ENCODE peak calls at places on chromosome 1, in four cellular contexts. One of them, this sample, is unnamed.

GRCh38 chr1:7338439-7338838 is 432.7 kb upstream of the VAMP3 start:
- DNase-seq in Peyer's patch: no peak
- DNase-seq in HT1080: no peak
- DNase-seq in T-helper 9 cell: no peak
- DNase-seq in this sample: no peak

GRCh38 chr1:161182214-161182613 is 4.9 kb upstream of the B4GALT3 start:
- DNase-seq in HT1080: peak; percentile 87
- DNase-seq in Peyer's patch: peak; percentile 3
- DNase-seq in T-helper 9 cell: no peak
- DNase-seq in this sample: no peak

GRCh38 chr1:6200188-6200809 is 904 bp upstream of the RPL22 start:
- DNase-seq in HT1080: no peak
- DNase-seq in Peyer's patch: no peak
- DNase-seq in T-helper 9 cell: no peak
- DNase-seq in this sample: no peak

GRCh38 chr1:223077434-223077833 is 65.6 kb downstream of the TLR5 start:
- DNase-seq in Peyer's patch: no peak
- DNase-seq in T-helper 9 cell: no peak
- DNase-seq in HT1080: no peak
- DNase-seq in this sample: no peak

GRCh38 chr1:208207388-208208131 is 36.6 kb downstream of the PLXNA2 start:
- DNase-seq in T-helper 9 cell: no peak
- DNase-seq in HT1080: peak; percentile 99
- DNase-seq in Peyer's patch: no peak
- DNase-seq in this sample: no peak

GRCh38 chr1:235923466-235924008 is 56.8 kb upstream of the LYST start:
- DNase-seq in T-helper 9 cell: no peak
- DNase-seq in Peyer's patch: no peak
- DNase-seq in HT1080: no peak
- DNase-seq in this sample: peak; percentile 75

GRCh38 chr1:204587621-204588020 is 71.4 kb downstream of the MDM4 start:
- DNase-seq in Peyer's patch: no peak
- DNase-seq in T-helper 9 cell: no peak
- DNase-seq in HT1080: no peak
- DNase-seq in this sample: no peak

GRCh38 chr1:16644179-16645043 is 22.3 kb downstream of the RNU1-3 start:
- DNase-seq in T-helper 9 cell: peak; percentile 99
- DNase-seq in Peyer's patch: peak; percentile 99
- DNase-seq in HT1080: peak; percentile 93
- DNase-seq in this sample: peak; percentile 99

GRCh38 chr1:40736085-40736531 is 44.6 kb downstream of the NFYC start:
- DNase-seq in HT1080: peak; percentile 44
- DNase-seq in Peyer's patch: no peak
- DNase-seq in T-helper 9 cell: no peak
- DNase-seq in this sample: no peak

GRCh38 chr1:234973426-234974250 is 155.0 kb downstream of the TOMM20 start:
- DNase-seq in HT1080: no peak
- DNase-seq in Peyer's patch: peak; percentile 87
- DNase-seq in T-helper 9 cell: no peak
- DNase-seq in this sample: peak; percentile 55

GRCh38 chr1:205585169-205585834 is 46.5 kb downstream of the ELK4 start:
- DNase-seq in Peyer's patch: no peak
- DNase-seq in T-helper 9 cell: no peak
- DNase-seq in HT1080: no peak
- DNase-seq in this sample: no peak

GRCh38 chr1:210700511-210700910 is 371.8 kb downstream of the HHAT start:
- DNase-seq in HT1080: no peak
- DNase-seq in T-helper 9 cell: no peak
- DNase-seq in Peyer's patch: no peak
- DNase-seq in this sample: no peak

This sample was measured in left colon.